ENCODE peak calls at places on chromosomes 1 and 21, in ten cellular contexts. G, M, U, C, D, S, E, J, H and X are unnamed samples.

GRCh38 chr1:51515982-51516638 is 3.0 kb downstream of the EPS15 start:
- DNase-seq in C (no peak), M (no peak), H (no peak), J (no peak), D (no peak), S (no peak), U (no peak), G (no peak), E (no peak), X (no peak)

GRCh38 chr1:16450863-16451481 is 10.4 kb downstream of the NECAP2 start:
- DNase-seq in G (no peak), E (no peak), M (no peak), C (no peak), D (no peak), U (no peak), J (no peak), H (no peak), S (no peak), X (no peak)

GRCh38 chr1:224703702-224704408 is 87.7 kb downstream of the CNIH3 start:
- DNase-seq in D (no peak), G (no peak), E (no peak), C (no peak), H (no peak), J (no peak), M (no peak), U (no peak), S (no peak), X (no peak)

GRCh38 chr1:935751-936231 is 12.1 kb downstream of the SAMD11 start:
- DNase-seq in M (no peak), G (no peak), H (no peak), U (no peak), D (no peak), S (no peak), J (no peak), C (no peak), E (no peak), X (no peak)

GRCh38 chr1:40901886-40902633 is 39.9 kb upstream of the CITED4 start:
- DNase-seq in E (no peak), C (peak), M (peak), J (no peak), S (peak), U (no peak), D (peak), H (peak), G (no peak), X (peak)

GRCh38 chr21:44615881-44616590 is 4.2 kb downstream of the KRTAP10-8 start:
- DNase-seq in H (no peak), G (no peak), U (no peak), E (no peak), D (no peak), S (no peak), M (no peak), C (no peak), J (no peak), X (no peak)

GRCh38 chr1:16173447-16174260 is 17.8 kb upstream of the EPHA2 start:
- DNase-seq in E (no peak), D (no peak), C (no peak), H (peak), J (peak), M (peak), S (peak), U (peak), G (no peak), X (peak)

GRCh38 chr1:63022319-63022718 is 238.4 kb downstream of the ATG4C start:
- DNase-seq in C (no peak), M (no peak), S (no peak), J (no peak), U (no peak), E (no peak), G (no peak), D (no peak), H (no peak), X (no peak)

GRCh38 chr21:45128613-45129226 is 54.3 kb downstream of the ADARB1 start:
- DNase-seq in J (peak), S (peak), E (peak), M (peak), D (peak), H (peak), U (peak), G (no peak), C (peak), X (peak)

GRCh38 chr1:33349778-33350610 is 29.1 kb upstream of the A3GALT2 start:
- DNase-seq in J (peak), H (peak), C (no peak), E (peak), G (peak), M (peak), D (peak), S (peak), U (peak), X (peak)

GRCh38 chr1:161420763-161421455 is 53.2 kb upstream of the CFAP126 start:
- DNase-seq in S (no peak), D (no peak), M (no peak), J (no peak), U (no peak), H (no peak), E (peak), G (no peak), C (no peak), X (no peak)

DNA sequence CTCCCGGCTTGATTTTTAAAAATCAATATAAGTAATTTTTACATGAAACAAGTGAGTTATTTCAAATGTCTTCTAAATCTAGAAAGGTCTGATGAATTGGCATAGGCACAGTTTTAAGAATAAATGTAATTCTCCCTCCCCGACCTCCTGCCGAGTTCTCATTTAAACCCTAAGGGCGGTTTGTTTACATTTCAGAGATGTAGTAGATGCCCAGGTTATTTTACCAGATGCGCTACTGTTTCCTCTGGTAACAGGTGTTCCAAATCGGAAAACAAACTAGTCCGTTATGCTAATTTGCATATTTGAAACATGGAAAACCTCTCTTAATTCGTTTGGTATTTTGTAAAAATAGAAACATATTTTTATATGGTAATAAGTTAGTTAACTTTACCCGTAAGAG is 53.8 kb upstream of the CFAP126 start:
- DNase-seq in S (no peak), G (no peak), M (no peak), U (no peak), H (no peak), D (no peak), C (no peak), E (peak), J (no peak), X (no peak)
- H3K4me3 ChIP-seq in S (no peak), G (no peak), M (no peak), U (no peak), H (peak), D (no peak), C (no peak), E (peak), J (no peak), X (no peak)

GRCh38 chr1:100866041-100866900 is 28.4 kb downstream of the EXTL2 start:
- DNase-seq in G (no peak), C (peak), U (no peak), S (peak), H (no peak), D (no peak), E (peak), M (peak), J (no peak), X (peak)
- TF ChIP-seq CTCF in G (no peak), C (peak), U (peak), S (peak), H (peak), D (peak), E (peak), M (peak), J (peak), X (peak)

GRCh38 chr1:155011004-155011416 is 8.4 kb downstream of the ZBTB7B start:
- DNase-seq in H (no peak), E (no peak), D (no peak), J (no peak), G (no peak), S (no peak), U (no peak), C (no peak), M (no peak), X (no peak)
- H3K4me3 ChIP-seq in H (no peak), E (no peak), D (no peak), J (no peak), G (no peak), S (no peak), U (no peak), C (no peak), M (no peak), X (no peak)

GRCh38 chr1:22731924-22732522 is 21.4 kb downstream of the EPHB2 start:
- DNase-seq in G (no peak), H (no peak), E (no peak), M (no peak), D (no peak), C (no peak), U (no peak), J (no peak), S (no peak), X (no peak)
- TF ChIP-seq CTCF in G (no peak), H (no peak), E (no peak), M (no peak), D (no peak), C (peak), U (no peak), J (no peak), S (peak), X (peak)

GRCh38 chr1:31373897-31374486 is 1.1 kb upstream of the FABP3 start:
- DNase-seq in C (no peak), M (no peak), S (no peak), G (no peak), U (no peak), J (no peak), H (no peak), E (no peak), D (no peak), X (no peak)
- H3K4me3 ChIP-seq in C (peak), M (no peak), S (peak), G (no peak), U (peak), J (peak), H (no peak), E (no peak), D (peak), X (peak)

GRCh38 chr1:34786521-34787325 is 5.7 kb downstream of the GJB3 start:
- DNase-seq in U (peak), C (peak), S (peak), E (peak), D (peak), J (peak), M (peak), G (peak), H (peak), X (peak)
- TF ChIP-seq CTCF in U (peak), C (peak), S (peak), E (peak), D (peak), J (peak), M (peak), G (no peak), H (peak), X (peak)

GRCh38 chr1:178060789-178061556 is 32.9 kb upstream of the RASAL2 start:
- DNase-seq in E (no peak), J (no peak), G (no peak), S (peak), U (no peak), C (peak), M (peak), H (peak), D (no peak), X (peak)
- H3K4me3 ChIP-seq in E (no peak), J (no peak), G (no peak), S (no peak), U (no peak), C (peak), M (no peak), H (peak), D (no peak), X (no peak)

GRCh38 chr1:184028854-184029623 is 8.5 kb downstream of the COLGALT2 start:
- DNase-seq in M (no peak), E (no peak), S (no peak), G (no peak), J (peak), D (peak), C (no peak), U (no peak), H (no peak), X (no peak)
- TF ChIP-seq CTCF in M (no peak), E (no peak), S (no peak), G (no peak), J (no peak), D (no peak), C (no peak), U (no peak), H (no peak), X (no peak)

DNA sequence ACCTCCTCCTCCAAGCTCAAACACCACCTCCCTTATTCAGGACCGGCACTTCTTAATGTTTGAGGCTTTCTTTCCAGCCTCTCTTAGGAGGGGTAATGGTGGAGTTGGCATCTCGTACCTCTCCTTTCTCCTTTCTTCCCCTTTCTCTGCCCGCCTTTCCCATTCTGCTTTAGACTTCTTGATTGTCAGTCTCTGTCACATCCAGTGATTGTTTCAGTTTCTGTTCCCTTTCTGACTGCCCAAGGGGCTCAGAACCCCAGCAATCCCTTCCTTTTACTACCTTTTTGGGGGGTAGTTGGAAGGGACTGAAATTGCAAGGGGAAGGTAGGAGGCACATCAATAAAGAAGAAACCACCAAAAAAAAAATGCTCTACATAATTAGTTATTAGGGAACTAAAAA is 5.6 kb downstream of the ELK4 start:
- DNase-seq in G (no peak), H (no peak), J (no peak), S (no peak), D (no peak), M (no peak), E (peak), U (no peak), C (no peak), X (no peak)
- H3K4me3 ChIP-seq in G (no peak), H (no peak), J (no peak), S (no peak), D (no peak), M (no peak), E (peak), U (no peak), C (no peak), X (no peak)

GRCh38 chr1:217393901-217394300 is 237.0 kb downstream of the GPATCH2 start:
- DNase-seq in J (no peak), S (no peak), H (no peak), G (no peak), D (no peak), M (no peak), U (no peak), E (no peak), C (no peak), X (peak)
- TF ChIP-seq CTCF in J (peak), S (peak), H (no peak), G (no peak), D (no peak), M (peak), U (no peak), E (no peak), C (peak), X (peak)